ENCODE peak calls at places on chromosomes 16 and 17, in eight cellular contexts. I is G401, Q is RWPE1, K is H7, X is midbrain, A is cardiac muscle cell, N is GM04504, D is lower lobe of right lung. P is an unnamed sample.

GRCh38 chr16:51431517-51432241 is 280.6 kb upstream of the SALL1 start:
- DNase-seq in A (peak), D (no peak), X (peak), K (no peak), N (peak), I (no peak), Q (peak), P (no peak)

GRCh38 chr16:49023095-49023494 is 258.5 kb downstream of the CBLN1 start:
- DNase-seq in X (no peak), Q (peak), D (no peak), N (peak), A (no peak), I (peak), K (no peak), P (no peak)

GRCh38 chr16:64469906-64470702 is 651.8 kb downstream of the CDH11 start:
- DNase-seq in A (peak), D (no peak), K (no peak), N (no peak), I (no peak), X (no peak), Q (no peak), P (no peak)

GRCh38 chr16:12017583-12017982 is 41.0 kb downstream of the SNX29 start:
- DNase-seq in N (peak), K (no peak), D (no peak), A (peak), X (no peak), I (no peak), Q (no peak), P (no peak)

GRCh38 chr17:38361700-38362465 is 10.2 kb downstream of the SOCS7 start:
- DNase-seq in X (no peak), D (no peak), N (no peak), A (no peak), K (no peak), I (no peak), Q (peak), P (no peak)

GRCh38 chr17:44093231-44093900 is 22.8 kb downstream of the G6PC3 start:
- DNase-seq in K (no peak), N (no peak), A (no peak), D (no peak), I (no peak), X (no peak), Q (no peak), P (no peak)

GRCh38 chr16:25027781-25028180 is 12.6 kb upstream of the ARHGAP17 start:
- DNase-seq in N (no peak), I (no peak), K (no peak), Q (no peak), D (no peak), A (no peak), X (no peak), P (no peak)

GRCh38 chr17:49964539-49965521 is 4.2 kb upstream of the DLX4 start:
- DNase-seq in X (no peak), K (peak), D (no peak), I (no peak), A (no peak), Q (no peak), N (no peak), P (no peak)

GRCh38 chr17:65099941-65100315 is 37.2 kb upstream of the RGS9 start:
- DNase-seq in I (peak), D (peak), Q (peak), N (no peak), A (peak), X (no peak), K (peak), P (peak)

GRCh38 chr16:81277681-81278080 is 37.1 kb upstream of the GAN start:
- DNase-seq in I (no peak), N (no peak), K (no peak), D (no peak), A (no peak), X (no peak), Q (no peak), P (peak)

GRCh38 chr17:1629647-1630310 is 1.1 kb upstream of the SLC43A2 start:
- DNase-seq in N (peak), I (no peak), A (peak), D (peak), Q (no peak), K (peak), X (peak), P (peak)

GRCh38 chr16:743794-744500 is 3.1 kb upstream of the CIAO3 start:
- DNase-seq in Q (no peak), D (no peak), X (no peak), K (peak), A (no peak), N (no peak), I (no peak), P (no peak)

GRCh38 chr16:57601801-57602478 is 26.5 kb upstream of the ADGRG1 start:
- DNase-seq in I (no peak), N (no peak), Q (no peak), K (no peak), X (no peak), A (peak), D (no peak), P (no peak)

GRCh38 chr16:27432600-27432957 is 30.6 kb downstream of the IL21R start:
- DNase-seq in N (no peak), K (no peak), I (no peak), D (no peak), X (no peak), A (peak), Q (peak), P (peak)

GRCh38 chr17:9360610-9361571 is 214.7 kb downstream of the STX8 start:
- DNase-seq in A (peak), D (no peak), K (no peak), Q (peak), X (no peak), N (peak), I (no peak), P (peak)

GRCh38 chr17:40705567-40705966 is 2.0 kb upstream of the KRT24 start:
- DNase-seq in Q (no peak), K (no peak), X (no peak), A (no peak), N (no peak), D (no peak), I (no peak), P (no peak)

GRCh38 chr17:40109471-40109824 is 9.1 kb upstream of the NR1D1 start:
- DNase-seq in N (no peak), K (no peak), X (no peak), I (no peak), A (no peak), D (no peak), Q (no peak), P (no peak)

GRCh38 chr16:77531741-77532140 is 96.9 kb upstream of the ADAMTS18 start:
- DNase-seq in A (peak), D (no peak), X (no peak), K (no peak), N (peak), Q (no peak), I (no peak), P (no peak)

GRCh38 chr16:22123146-22123545 is 30.8 kb downstream of the VWA3A start:
- DNase-seq in Q (no peak), K (peak), D (no peak), I (no peak), A (no peak), X (no peak), N (no peak), P (no peak)

GRCh38 chr16:79451196-79451816 is 149.2 kb downstream of the MAF start:
- DNase-seq in D (no peak), X (no peak), A (no peak), Q (no peak), I (no peak), K (no peak), N (no peak), P (no peak)

GRCh38 chr16:29811896-29812665 is at the start of gene PRRT2:
- DNase-seq in N (no peak), K (peak), D (peak), Q (no peak), A (peak), I (peak), X (peak), P (peak)

GRCh38 chr16:57736419-57737281 is 1.1 kb downstream of the KATNB1 start:
- DNase-seq in D (no peak), Q (peak), A (peak), N (peak), I (peak), K (peak), X (peak), P (peak)

GRCh38 chr17:5035356-5035755 is at the start of gene SLC52A1:
- DNase-seq in K (peak), Q (no peak), D (no peak), I (no peak), A (no peak), X (no peak), N (no peak), P (peak)

GRCh38 chr17:21168555-21168865 is 41.7 kb downstream of the DHRS7B start:
- DNase-seq in D (no peak), I (no peak), X (no peak), Q (no peak), A (no peak), K (no peak), N (no peak), P (no peak)

GRCh38 chr17:37430051-37430591 is 23.4 kb downstream of the TADA2A start:
- DNase-seq in Q (peak), A (peak), K (no peak), D (no peak), I (no peak), N (peak), X (no peak), P (no peak)

P was measured in trophoblast cell.